ENCODE peak calls at places on chromosomes 6 and 20, in ten cellular contexts. R, Y, I, C, G, S, W, L, D and F are unnamed samples.

GRCh38 chr6:11700118-11700718 is 78.4 kb downstream of the ADTRP start:
- DNase-seq in R (no peak), Y (no peak), I (peak), C (no peak), G (no peak), S (peak), W (peak), L (no peak), D (no peak), F (no peak)

GRCh38 chr20:21214431-21214830 is 88.5 kb downstream of the KIZ start:
- DNase-seq in R (no peak), Y (no peak), I (no peak), C (no peak), G (no peak), S (no peak), W (no peak), L (no peak), D (no peak), F (no peak)

GRCh38 chr20:58550661-58551060 is 35.5 kb upstream of the APCDD1L start:
- DNase-seq in R (peak), Y (no peak), I (no peak), C (no peak), G (no peak), S (peak), W (no peak), L (no peak), D (peak), F (no peak)

GRCh38 chr20:63759377-63759901 is 19.9 kb downstream of the SLC2A4RG start:
- DNase-seq in R (no peak), Y (no peak), I (no peak), C (no peak), G (no peak), S (no peak), W (no peak), L (peak), D (no peak), F (no peak)

GRCh38 chr6:161225677-161226004 is 48.2 kb downstream of the AGPAT4 start:
- DNase-seq in R (no peak), Y (no peak), I (no peak), C (peak), G (no peak), S (no peak), W (no peak), L (no peak), D (no peak), F (no peak)

GRCh38 chr6:35955970-35956369 is 35.1 kb upstream of the SRPK1 start:
- DNase-seq in R (no peak), Y (no peak), I (no peak), C (no peak), G (no peak), S (no peak), W (no peak), L (no peak), D (no peak), F (no peak)

GRCh38 chr6:28940294-28940858 is 16.6 kb upstream of the TRIM27 start:
- DNase-seq in R (no peak), Y (peak), I (peak), C (peak), G (no peak), S (no peak), W (peak), L (no peak), D (peak), F (no peak)

GRCh38 chr6:81859884-81860283 is 107.4 kb upstream of the TENT5A start:
- DNase-seq in R (no peak), Y (no peak), I (no peak), C (no peak), G (no peak), S (peak), W (peak), L (no peak), D (no peak), F (no peak)

GRCh38 chr20:59253779-59254319 is 46.6 kb upstream of the EDN3 start:
- DNase-seq in R (no peak), Y (no peak), I (no peak), C (no peak), G (no peak), S (no peak), W (no peak), L (no peak), D (no peak), F (no peak)

GRCh38 chr6:64860203-64860602 is 846.8 kb downstream of the EYS start:
- DNase-seq in R (no peak), Y (no peak), I (no peak), C (no peak), G (no peak), S (no peak), W (no peak), L (no peak), D (peak), F (no peak)

GRCh38 chr6:128310061-128310460 is 210.3 kb downstream of the PTPRK start:
- DNase-seq in R (no peak), Y (no peak), I (no peak), C (no peak), G (no peak), S (no peak), W (no peak), L (no peak), D (no peak), F (no peak)

GRCh38 chr6:25447570-25447929 is 168.4 kb downstream of the CARMIL1 start:
- DNase-seq in R (no peak), Y (no peak), I (no peak), C (no peak), G (no peak), S (no peak), W (no peak), L (no peak), D (no peak), F (no peak)

GRCh38 chr6:138231399-138231886 is 13.2 kb upstream of the PBOV1 start:
- DNase-seq in R (no peak), Y (no peak), I (no peak), C (no peak), G (no peak), S (peak), W (no peak), L (no peak), D (no peak), F (no peak)

DNA sequence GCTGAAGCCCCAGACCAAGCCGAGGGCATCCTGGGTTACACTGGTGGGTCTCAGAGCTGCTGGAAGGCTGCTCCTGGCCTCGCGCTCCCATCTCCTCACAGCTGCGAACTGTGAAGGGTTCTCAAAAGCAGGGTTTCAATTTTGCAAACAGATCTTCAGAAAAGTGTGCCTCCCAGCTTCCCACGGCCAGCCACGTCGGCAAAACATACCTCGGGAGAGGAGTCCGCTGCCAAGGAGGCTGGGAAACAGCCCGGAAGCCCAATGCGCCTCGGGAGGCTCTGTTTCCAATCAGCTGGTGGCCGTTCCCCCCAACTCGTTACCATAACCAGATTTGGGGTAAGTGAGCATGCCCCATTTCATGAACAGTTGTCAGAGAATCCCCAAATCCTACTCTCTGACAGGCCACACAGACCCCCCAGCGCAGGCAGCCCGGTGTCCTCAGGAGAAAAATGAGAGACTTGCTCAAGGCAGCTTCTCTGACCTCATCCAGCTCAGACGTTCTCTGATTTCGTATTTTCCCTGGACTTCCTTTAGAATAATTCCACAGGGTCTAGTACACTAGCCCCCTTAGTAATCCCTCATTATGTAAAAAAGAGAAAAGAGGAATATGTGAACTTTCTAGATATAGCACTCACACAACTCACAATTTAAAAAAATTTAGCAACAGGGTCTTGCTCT is 98.4 kb downstream of the SNX5 start:
- DNase-seq in R (no peak), Y (no peak), I (no peak), C (no peak), G (no peak), S (no peak), W (no peak), L (no peak), D (no peak), F (no peak)
- H3K27ac ChIP-seq in R (peak), Y (no peak), I (no peak), C (no peak), G (no peak), S (no peak), W (no peak), L (no peak), D (peak), F (no peak)

GRCh38 chr20:9147553-9148024 is 78.7 kb downstream of the PLCB4 start:
- DNase-seq in R (no peak), Y (no peak), I (no peak), C (no peak), G (no peak), S (no peak), W (no peak), L (no peak), D (no peak), F (no peak)
- H3K27ac ChIP-seq in R (no peak), Y (no peak), I (no peak), C (no peak), G (no peak), S (no peak), W (no peak), L (no peak), D (no peak), F (no peak)

GRCh38 chr20:5806457-5807263 is 56.5 kb downstream of the SHLD1 start:
- DNase-seq in R (no peak), Y (no peak), I (no peak), C (no peak), G (no peak), S (peak), W (no peak), L (no peak), D (no peak), F (no peak)
- H3K27ac ChIP-seq in R (no peak), Y (no peak), I (no peak), C (no peak), G (no peak), S (no peak), W (no peak), L (no peak), D (no peak), F (no peak)

GRCh38 chr6:56087421-56087820 is 160.0 kb downstream of the COL21A1 start:
- DNase-seq in R (no peak), Y (no peak), I (no peak), C (no peak), G (no peak), S (peak), W (no peak), L (no peak), D (no peak), F (no peak)

GRCh38 chr6:56093776-56094175 is 153.6 kb downstream of the COL21A1 start:
- DNase-seq in R (no peak), Y (no peak), I (no peak), C (no peak), G (no peak), S (no peak), W (no peak), L (no peak), D (no peak), F (no peak)

GRCh38 chr6:56091159-56091869 is 156.1 kb downstream of the COL21A1 start:
- DNase-seq in R (peak), Y (no peak), I (peak), C (no peak), G (no peak), S (peak), W (no peak), L (no peak), D (no peak), F (no peak)

GRCh38 chr6:56088641-56089040 is 158.7 kb downstream of the COL21A1 start:
- DNase-seq in R (no peak), Y (no peak), I (no peak), C (no peak), G (no peak), S (no peak), W (no peak), L (no peak), D (no peak), F (no peak)
- H3K27ac ChIP-seq in R (no peak), Y (no peak), I (no peak), C (no peak), G (no peak), S (no peak), W (no peak), L (no peak), D (no peak), F (no peak)

DNA sequence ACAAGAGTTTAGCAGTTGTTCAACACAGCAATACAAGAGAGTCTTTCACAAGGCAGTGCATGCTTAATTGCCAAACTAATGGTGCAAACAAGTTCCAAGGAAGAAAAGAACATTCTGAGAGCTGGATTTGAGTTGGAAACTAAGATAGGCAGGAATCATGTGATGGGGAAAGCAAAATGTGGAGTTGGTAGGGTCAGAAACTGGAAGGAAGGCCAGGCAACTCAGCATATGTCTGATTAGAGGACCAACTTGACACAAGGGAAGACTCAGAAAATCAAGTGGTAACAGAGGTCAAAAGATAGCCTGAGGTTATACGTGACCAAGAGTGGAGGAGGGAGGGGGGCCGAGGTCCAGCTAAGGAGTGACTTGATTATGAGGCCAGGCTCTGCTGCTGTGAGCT is 117.3 kb downstream of the SMLR1 start:
- DNase-seq in R (no peak), Y (no peak), I (peak), C (no peak), G (no peak), S (no peak), W (no peak), L (no peak), D (no peak), F (no peak)
- H3K27ac ChIP-seq in R (no peak), Y (no peak), I (peak), C (no peak), G (no peak), S (no peak), W (peak), L (no peak), D (no peak), F (peak)

GRCh38 chr6:41896280-41896679 is 1.1 kb upstream of the USP49 start:
- DNase-seq in R (no peak), Y (no peak), I (no peak), C (no peak), G (no peak), S (no peak), W (no peak), L (no peak), D (no peak), F (no peak)

GRCh38 chr6:41895300-41896233 is at the start of gene USP49:
- DNase-seq in R (peak), Y (peak), I (peak), C (peak), G (peak), S (peak), W (peak), L (peak), D (peak), F (peak)

GRCh38 chr6:41892921-41893564 is 2.1 kb downstream of the USP49 start:
- DNase-seq in R (no peak), Y (no peak), I (no peak), C (peak), G (no peak), S (no peak), W (no peak), L (no peak), D (no peak), F (no peak)

DNA sequence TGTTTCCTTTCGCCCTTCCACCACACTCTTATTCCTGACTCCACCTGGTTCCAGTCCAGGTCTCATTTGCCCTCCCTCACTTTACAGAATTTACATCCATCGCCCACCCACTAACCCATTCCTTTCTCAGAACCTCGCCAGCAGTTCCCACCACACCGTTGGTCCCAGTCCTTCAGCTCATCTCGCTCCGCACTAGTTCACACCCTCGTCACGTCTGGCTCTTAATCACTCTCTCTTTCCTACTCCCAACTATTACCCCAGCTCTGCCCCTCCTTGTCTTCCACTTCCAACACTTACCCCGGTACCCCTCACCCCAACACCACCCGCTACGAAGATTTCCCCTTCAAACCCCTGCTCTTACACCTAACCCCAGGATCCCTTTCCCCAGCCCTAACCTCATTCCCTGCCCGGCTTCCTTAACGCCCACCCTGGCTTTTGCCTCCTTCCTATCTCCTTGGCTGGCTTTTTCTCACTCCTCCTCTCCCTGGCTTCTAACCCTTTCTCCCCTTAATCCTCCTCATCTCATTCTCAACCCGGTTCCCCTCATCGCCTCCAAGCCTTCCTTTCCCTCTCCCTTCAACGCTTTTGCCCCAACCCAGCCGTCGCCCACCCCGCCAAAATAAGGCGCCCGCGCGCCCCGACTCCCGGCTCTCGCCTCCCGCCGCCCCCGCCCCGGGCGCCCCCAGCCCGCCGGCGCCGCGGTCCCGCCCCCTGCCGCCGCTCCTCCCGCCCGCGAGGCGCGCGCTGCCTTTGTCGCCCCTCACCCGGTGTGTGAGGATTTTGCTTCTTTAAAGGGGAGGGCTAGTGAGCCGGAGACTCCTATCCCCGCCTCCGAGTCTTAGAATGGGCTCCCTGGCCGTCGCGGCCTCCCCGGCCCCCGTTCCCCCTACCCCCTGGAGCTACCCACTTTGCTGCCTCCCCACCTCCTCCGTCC is 542 bp downstream of the USP49 start:
- DNase-seq in R (no peak), Y (no peak), I (peak), C (peak), G (no peak), S (peak), W (no peak), L (no peak), D (no peak), F (no peak)
- H3K27ac ChIP-seq in R (no peak), Y (no peak), I (peak), C (no peak), G (peak), S (no peak), W (peak), L (peak), D (peak), F (peak)

DNA sequence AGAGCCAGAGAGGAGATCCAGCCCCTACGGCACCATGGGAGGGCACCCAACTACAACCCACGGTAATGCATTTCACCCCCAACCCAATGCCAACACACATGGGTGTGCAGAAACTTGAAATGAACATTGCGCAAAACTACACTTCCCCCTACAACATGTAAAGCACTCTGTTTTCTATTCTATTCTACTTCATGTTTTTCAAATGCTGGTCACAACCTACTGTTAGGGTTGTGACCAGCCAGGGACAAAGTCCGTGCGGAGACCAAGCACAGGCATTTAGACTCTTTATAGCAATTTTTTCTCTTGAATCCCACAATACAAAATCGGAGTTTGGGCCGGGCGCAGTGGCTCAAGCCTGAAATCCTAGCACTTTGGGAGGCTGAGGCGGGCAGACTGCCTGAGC is 90.6 kb downstream of the MRPL14 start:
- DNase-seq in R (no peak), Y (no peak), I (no peak), C (no peak), G (no peak), S (no peak), W (no peak), L (no peak), D (peak), F (no peak)
- H3K27ac ChIP-seq in R (no peak), Y (no peak), I (no peak), C (no peak), G (no peak), S (no peak), W (no peak), L (no peak), D (no peak), F (no peak)

GRCh38 chr6:83114164-83114563 is 46.7 kb downstream of the DOP1A start:
- DNase-seq in R (no peak), Y (no peak), I (no peak), C (no peak), G (no peak), S (peak), W (no peak), L (no peak), D (no peak), F (no peak)
- H3K27ac ChIP-seq in R (no peak), Y (no peak), I (no peak), C (no peak), G (no peak), S (no peak), W (no peak), L (peak), D (no peak), F (no peak)

GRCh38 chr6:113185299-113185698 is 671.8 kb upstream of the MARCKS start:
- DNase-seq in R (peak), Y (no peak), I (no peak), C (no peak), G (no peak), S (no peak), W (no peak), L (no peak), D (no peak), F (no peak)

GRCh38 chr6:113187671-113188070 is 669.5 kb upstream of the MARCKS start:
- DNase-seq in R (no peak), Y (no peak), I (no peak), C (no peak), G (no peak), S (no peak), W (no peak), L (no peak), D (no peak), F (no peak)

GRCh38 chr6:113182370-113183141 is 674.6 kb upstream of the MARCKS start:
- DNase-seq in R (peak), Y (no peak), I (no peak), C (no peak), G (no peak), S (peak), W (no peak), L (no peak), D (no peak), F (no peak)

GRCh38 chr6:113184291-113184690 is 672.9 kb upstream of the MARCKS start:
- DNase-seq in R (peak), Y (no peak), I (no peak), C (peak), G (no peak), S (no peak), W (no peak), L (no peak), D (no peak), F (no peak)

DNA sequence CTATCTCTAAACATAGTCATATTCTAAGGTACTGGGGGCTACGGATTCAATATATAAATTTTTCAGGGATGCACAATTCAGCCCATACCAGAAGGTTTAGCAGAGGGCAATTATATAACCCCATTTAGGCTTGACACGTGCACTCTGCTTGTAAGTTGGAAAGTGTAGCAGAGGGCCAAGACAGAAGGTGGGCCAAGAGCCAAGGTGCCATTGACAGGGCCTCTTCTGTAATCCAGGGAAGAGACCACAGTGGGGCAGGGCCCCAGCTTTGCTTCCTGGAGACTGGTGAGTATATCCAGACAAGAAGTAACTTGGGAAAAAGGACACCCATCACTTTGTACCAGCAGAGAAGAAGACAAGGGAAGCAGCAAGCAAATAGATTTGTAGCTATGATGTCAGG is 672.4 kb upstream of the MARCKS start:
- DNase-seq in R (no peak), Y (no peak), I (no peak), C (no peak), G (no peak), S (no peak), W (no peak), L (peak), D (peak), F (no peak)
- H3K27ac ChIP-seq in R (peak), Y (no peak), I (no peak), C (no peak), G (no peak), S (no peak), W (no peak), L (no peak), D (peak), F (no peak)